ENCODE peak calls at places on chromosome 17, in five cellular contexts. C is AG09319, D is psoas muscle, B is lower leg skin, Q is endothelial cell. Y is an unnamed sample.

GRCh38 chr17:64061157-64061898 is 40.9 kb upstream of the ICAM2 start:
- DNase-seq in Q (no peak), B (no peak), D (no peak), C (no peak), Y (no peak)

GRCh38 chr17:77725851-77726250 is 232.7 kb upstream of the TNRC6C start:
- DNase-seq in D (no peak), Q (no peak), B (no peak), C (no peak), Y (no peak)

GRCh38 chr17:77444653-77445029 is 303.9 kb downstream of the SEC14L1 start:
- DNase-seq in B (no peak), C (no peak), Q (no peak), D (no peak), Y (no peak)

GRCh38 chr17:61250335-61250890 is 149.2 kb upstream of the TBX2 start:
- DNase-seq in D (no peak), B (no peak), Q (no peak), C (no peak), Y (no peak)

GRCh38 chr17:77420804-77421634 is 280.2 kb downstream of the SEC14L1 start:
- DNase-seq in B (no peak), C (peak), Q (peak), D (peak), Y (no peak)

GRCh38 chr17:38428643-38429371 is 543 bp downstream of the ARHGAP23 start:
- DNase-seq in D (peak), Q (peak), C (no peak), B (peak), Y (no peak)

GRCh38 chr17:34245496-34245895 is 9.6 kb upstream of the CCL2 start:
- DNase-seq in B (no peak), Q (no peak), C (no peak), D (no peak), Y (no peak)

GRCh38 chr17:58189436-58190146 is 2.9 kb upstream of the EPX start:
- DNase-seq in C (peak), D (peak), B (peak), Q (no peak), Y (no peak)

GRCh38 chr17:43598359-43599045 is 52.4 kb upstream of the ETV4 start:
- DNase-seq in D (no peak), C (no peak), Q (no peak), B (no peak), Y (no peak)

GRCh38 chr17:47726796-47727703 is 6.0 kb upstream of the TBX21 start:
- DNase-seq in B (no peak), C (no peak), Q (no peak), D (no peak), Y (no peak)

GRCh38 chr17:47727704-47728036 is 5.4 kb upstream of the TBX21 start:
- DNase-seq in C (no peak), D (no peak), Q (no peak), B (no peak), Y (no peak)

GRCh38 chr17:47728214-47728877 is 4.7 kb upstream of the TBX21 start:
- DNase-seq in D (no peak), C (no peak), Q (no peak), B (no peak), Y (no peak)

GRCh38 chr17:47724705-47725104 is 8.3 kb upstream of the TBX21 start:
- DNase-seq in B (no peak), Q (no peak), D (no peak), C (no peak), Y (no peak)

GRCh38 chr17:47725446-47726109 is 7.5 kb upstream of the TBX21 start:
- DNase-seq in Q (no peak), D (no peak), B (no peak), C (no peak), Y (no peak)
- TF ChIP-seq CTCF in Q (no peak), D (no peak), B (no peak), C (no peak), Y (no peak)

DNA sequence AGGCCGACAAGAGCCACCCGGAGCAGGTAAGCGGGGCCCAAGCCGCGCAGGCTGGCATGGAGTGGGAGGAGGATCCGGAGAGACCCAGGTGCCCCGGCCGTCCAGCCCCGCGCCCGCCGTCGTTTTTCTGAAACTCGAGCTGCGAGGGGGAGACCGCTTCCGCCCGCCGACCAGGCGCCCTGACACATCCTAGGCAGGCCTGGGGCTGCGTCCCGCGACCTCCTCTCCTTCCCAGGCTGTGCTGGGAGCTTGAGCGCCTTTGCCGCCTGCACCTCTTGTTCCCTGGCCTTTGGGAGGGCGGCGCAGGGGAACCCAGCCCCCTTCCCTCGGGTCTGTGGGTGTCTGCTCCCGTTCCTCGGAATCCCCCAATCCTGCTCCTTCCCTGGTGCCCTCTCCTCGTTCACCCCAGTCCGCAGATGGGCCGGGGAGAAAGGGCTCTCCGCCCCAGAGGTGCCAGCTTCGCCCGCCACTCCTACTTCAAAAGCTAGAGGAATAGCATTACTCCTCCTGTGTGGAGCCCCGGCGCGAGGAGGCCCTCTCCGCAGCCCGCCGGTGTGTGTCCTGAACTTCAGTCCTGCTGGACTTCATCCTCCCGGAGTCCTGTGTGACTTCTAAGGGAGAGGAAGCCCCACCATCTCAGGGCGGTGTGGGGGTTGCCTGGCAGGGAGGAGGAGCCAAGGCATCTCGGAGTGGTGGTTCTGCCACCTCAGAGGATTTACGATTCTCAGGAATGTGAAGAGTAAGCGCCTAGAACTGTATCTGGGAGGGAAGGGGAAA is 1.0 kb downstream of the NHERF1 start:
- DNase-seq in B (no peak), C (no peak), D (peak), Q (no peak), Y (no peak)
- TF ChIP-seq CTCF in B (no peak), C (no peak), D (no peak), Q (no peak), Y (no peak)

DNA sequence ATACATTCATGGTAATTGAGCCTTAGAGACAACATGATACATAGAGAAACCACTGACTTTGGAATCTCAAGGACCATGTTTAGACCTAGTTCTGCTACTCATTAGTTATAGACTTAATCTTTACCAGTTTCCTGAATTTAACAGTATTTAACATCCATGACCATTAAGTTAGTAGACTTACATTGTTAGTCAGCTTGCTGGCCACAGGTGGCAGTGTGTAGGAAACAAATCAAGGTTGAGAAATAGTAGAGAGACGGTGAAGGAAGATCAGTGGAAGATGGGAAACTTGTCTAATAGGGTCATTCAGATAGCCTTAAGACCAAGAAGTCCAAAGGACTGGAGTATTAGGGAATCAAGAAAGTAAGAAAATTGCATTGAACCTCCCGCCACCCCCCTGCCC is 31.0 kb downstream of the OMG start:
- DNase-seq in B (no peak), Q (no peak), C (no peak), D (no peak), Y (no peak)
- TF ChIP-seq CTCF in B (no peak), Q (no peak), C (peak), D (no peak), Y (no peak)

DNA sequence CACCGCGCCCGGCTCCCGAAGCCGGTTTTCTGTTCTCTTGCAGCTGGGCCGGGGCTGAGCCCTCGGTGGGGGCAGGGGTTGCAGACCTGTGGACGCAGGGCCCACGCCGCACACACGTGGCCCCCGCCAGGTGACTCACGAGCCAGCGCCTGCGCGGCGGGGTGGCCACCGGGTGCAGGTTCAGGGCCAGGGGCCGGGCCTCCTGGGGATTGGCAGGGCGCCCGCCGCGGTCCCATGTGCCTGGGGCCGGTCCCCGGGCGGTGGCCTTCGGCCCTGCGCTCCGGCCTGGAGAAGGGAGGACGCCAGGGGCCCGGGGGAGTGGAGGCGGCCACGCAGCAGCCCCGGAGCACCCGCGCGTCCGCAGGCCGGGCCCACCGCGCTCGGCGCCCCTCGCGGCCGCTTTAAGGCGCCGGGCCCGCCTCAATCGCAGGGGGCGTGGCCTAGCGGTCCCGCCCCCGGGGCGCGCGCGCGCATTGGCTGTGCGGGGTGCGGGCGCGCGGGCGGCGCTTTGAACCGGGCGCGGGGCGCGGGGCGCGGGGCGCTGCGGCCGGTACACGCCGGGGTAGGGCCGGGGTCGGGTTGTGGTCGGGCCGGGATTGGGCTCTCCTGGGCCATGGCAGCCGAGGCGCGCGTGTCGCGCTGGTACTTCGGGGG is at the start of gene SLC25A10:
- DNase-seq in B (peak), C (no peak), Q (peak), D (peak), Y (peak)
- TF ChIP-seq CTCF in B (no peak), C (no peak), Q (no peak), D (no peak), Y (no peak)

GRCh38 chr17:17235212-17236174 is 1.5 kb downstream of the FLCN start:
- DNase-seq in B (no peak), Q (no peak), D (no peak), C (no peak), Y (no peak)

GRCh38 chr17:17229416-17230098 is 7.4 kb downstream of the FLCN start:
- DNase-seq in D (no peak), Q (no peak), B (no peak), C (no peak), Y (no peak)

GRCh38 chr17:17231621-17232302 is 5.2 kb downstream of the FLCN start:
- DNase-seq in Q (no peak), B (no peak), C (no peak), D (no peak), Y (no peak)

GRCh38 chr17:17228521-17229279 is 8.3 kb downstream of the FLCN start:
- DNase-seq in C (no peak), B (no peak), Q (no peak), D (peak), Y (no peak)

GRCh38 chr17:17232303-17232621 is 4.7 kb downstream of the FLCN start:
- DNase-seq in Q (no peak), B (no peak), C (no peak), D (no peak), Y (no peak)
- TF ChIP-seq CTCF in Q (no peak), B (no peak), C (no peak), D (no peak), Y (no peak)

GRCh38 chr17:49148171-49148570 is 15.6 kb downstream of the B4GALNT2 start:
- DNase-seq in C (no peak), Q (no peak), B (no peak), D (no peak), Y (no peak)

GRCh38 chr17:49151996-49152395 is 19.4 kb downstream of the B4GALNT2 start:
- DNase-seq in C (no peak), B (no peak), D (no peak), Q (no peak), Y (no peak)

DNA sequence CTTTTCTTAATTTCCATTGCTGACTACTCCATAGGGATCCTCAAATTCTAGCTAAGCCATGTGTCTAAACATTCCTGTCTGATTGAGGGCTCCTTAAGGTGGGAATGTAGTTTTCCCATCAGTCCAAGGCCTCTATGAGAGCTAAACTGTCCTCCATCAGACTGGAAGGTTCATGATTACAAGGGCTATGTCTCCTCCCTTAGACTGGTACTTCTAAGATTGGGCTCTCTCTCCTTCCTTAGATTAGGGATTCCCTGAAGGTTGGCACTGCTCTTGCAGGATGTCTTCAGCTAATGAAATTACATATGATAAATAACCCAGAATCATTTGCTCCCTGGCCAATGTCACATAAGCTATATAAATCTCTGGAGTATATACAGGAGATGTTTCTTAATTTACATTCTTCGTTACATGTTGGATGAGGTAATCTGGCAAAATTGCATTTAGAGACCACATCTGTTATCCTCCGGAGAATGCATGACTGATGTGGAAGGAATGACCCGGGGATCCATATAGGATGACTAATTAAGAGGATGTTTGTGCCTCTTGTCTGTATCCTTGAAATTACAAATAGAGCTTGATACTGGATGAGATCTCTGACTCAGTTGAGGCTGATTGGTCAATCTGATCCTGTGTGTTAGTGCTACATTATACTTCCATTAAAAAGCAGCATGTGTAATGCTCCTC is 14.2 kb downstream of the B4GALNT2 start:
- DNase-seq in Q (no peak), C (peak), B (no peak), D (no peak), Y (no peak)
- TF ChIP-seq CTCF in Q (no peak), C (no peak), B (no peak), D (no peak), Y (no peak)

Y was measured in activated B cell treated with CpG ODN at 0.5 μM for 24 hours.